ENCODE peak calls at places on chromosome 10, in six cellular contexts. One of them, this sample, is unnamed.
A peak's percentile ranks its signal among the peaks of the same experiment; 100 is the strongest.

GRCh38 chr10:3424102-3424803 is 251.7 kb upstream of the PITRM1 start:
- DNase-seq in WTC11: no peak
- DNase-seq in K562: peak; percentile 9
- DNase-seq in GM12878: no peak
- DNase-seq in HepG2: no peak
- DNase-seq in H1: no peak
- DNase-seq in this sample: peak; percentile 28

GRCh38 chr10:6223981-6224380 is 21.2 kb downstream of the PFKFB3 start:
- DNase-seq in WTC11: no peak
- DNase-seq in K562: no peak
- DNase-seq in GM12878: no peak
- DNase-seq in HepG2: no peak
- DNase-seq in H1: no peak
- DNase-seq in this sample: no peak

GRCh38 chr10:110822708-110823291 is 48.9 kb upstream of the PDCD4 start:
- DNase-seq in WTC11: peak; percentile 59
- DNase-seq in K562: no peak
- DNase-seq in GM12878: no peak
- DNase-seq in HepG2: no peak
- DNase-seq in H1: peak; percentile 59
- DNase-seq in this sample: no peak

GRCh38 chr10:91587710-91588638 is 44.9 kb downstream of the PPP1R3C start:
- DNase-seq in WTC11: no peak
- DNase-seq in K562: peak; percentile 68
- DNase-seq in GM12878: no peak
- DNase-seq in HepG2: no peak
- DNase-seq in H1: no peak
- DNase-seq in this sample: no peak

GRCh38 chr10:122955892-122956291 is 1.9 kb upstream of the C10orf88 start:
- DNase-seq in WTC11: no peak
- DNase-seq in K562: no peak
- DNase-seq in GM12878: no peak
- DNase-seq in HepG2: peak; percentile 5
- DNase-seq in H1: no peak
- DNase-seq in this sample: no peak

GRCh38 chr10:131819241-131820072 is 81.4 kb upstream of the PPP2R2D start:
- DNase-seq in WTC11: peak; percentile 9
- DNase-seq in K562: no peak
- DNase-seq in GM12878: no peak
- DNase-seq in HepG2: no peak
- DNase-seq in H1: peak; percentile 40
- DNase-seq in this sample: no peak

GRCh38 chr10:28429573-28430216 is 103.2 kb upstream of the WAC start:
- DNase-seq in WTC11: no peak
- DNase-seq in K562: peak; percentile 53
- DNase-seq in GM12878: no peak
- DNase-seq in HepG2: peak; percentile 59
- DNase-seq in H1: peak; percentile 33
- DNase-seq in this sample: peak; percentile 8

GRCh38 chr10:43225004-43225786 is 41.7 kb downstream of the RASGEF1A start:
- DNase-seq in WTC11: no peak
- DNase-seq in K562: no peak
- DNase-seq in GM12878: no peak
- DNase-seq in HepG2: no peak
- DNase-seq in H1: no peak
- DNase-seq in this sample: no peak

GRCh38 chr10:131815366-131816156 is 85.2 kb upstream of the PPP2R2D start:
- DNase-seq in WTC11: no peak
- DNase-seq in K562: no peak
- DNase-seq in GM12878: no peak
- DNase-seq in HepG2: no peak
- DNase-seq in H1: peak; percentile 30
- DNase-seq in this sample: no peak

GRCh38 chr10:16995867-16996529 is 133.6 kb downstream of the CUBN start:
- DNase-seq in WTC11: no peak
- DNase-seq in K562: peak; percentile 88
- DNase-seq in GM12878: no peak
- DNase-seq in HepG2: no peak
- DNase-seq in H1: no peak
- DNase-seq in this sample: no peak

GRCh38 chr10:121426307-121426706 is 171.9 kb downstream of the FGFR2 start:
- DNase-seq in WTC11: no peak
- DNase-seq in K562: peak; percentile 23
- DNase-seq in GM12878: no peak
- DNase-seq in HepG2: no peak
- DNase-seq in H1: peak; percentile 46
- DNase-seq in this sample: peak; percentile 52

GRCh38 chr10:1293147-1293546 is 237.0 kb downstream of the WDR37 start:
- DNase-seq in WTC11: no peak
- DNase-seq in K562: no peak
- DNase-seq in GM12878: no peak
- DNase-seq in HepG2: no peak
- DNase-seq in H1: peak; percentile 16
- DNase-seq in this sample: no peak

GRCh38 chr10:87500646-87501048 is 4.0 kb upstream of the MINPP1 start:
- DNase-seq in WTC11: no peak
- DNase-seq in K562: peak; percentile 80
- DNase-seq in GM12878: no peak
- DNase-seq in HepG2: peak; percentile 95
- DNase-seq in H1: no peak
- DNase-seq in this sample: no peak

GRCh38 chr10:45809829-45810228 is 37.5 kb downstream of the AGAP4 start:
- DNase-seq in WTC11: peak; percentile 15
- DNase-seq in K562: peak; percentile 17
- DNase-seq in GM12878: no peak
- DNase-seq in HepG2: no peak
- DNase-seq in H1: no peak
- DNase-seq in this sample: no peak

GRCh38 chr10:118698421-118698820 is 56.3 kb downstream of the CACUL1 start:
- DNase-seq in WTC11: no peak
- DNase-seq in K562: peak; percentile 69
- DNase-seq in GM12878: peak; percentile 80
- DNase-seq in HepG2: peak; percentile 10
- DNase-seq in H1: no peak
- DNase-seq in this sample: peak; percentile 93

GRCh38 chr10:121741246-121741645 is 143.0 kb upstream of the FGFR2 start:
- DNase-seq in WTC11: no peak
- DNase-seq in K562: no peak
- DNase-seq in GM12878: no peak
- DNase-seq in HepG2: no peak
- DNase-seq in H1: no peak
- DNase-seq in this sample: no peak

GRCh38 chr10:34627331-34627730 is 187.8 kb downstream of the PARD3 start:
- DNase-seq in WTC11: no peak
- DNase-seq in K562: no peak
- DNase-seq in GM12878: no peak
- DNase-seq in HepG2: no peak
- DNase-seq in H1: no peak
- DNase-seq in this sample: no peak

GRCh38 chr10:8811201-8811600 is 756.7 kb downstream of the GATA3 start:
- DNase-seq in WTC11: no peak
- DNase-seq in K562: no peak
- DNase-seq in GM12878: no peak
- DNase-seq in HepG2: no peak
- DNase-seq in H1: no peak
- DNase-seq in this sample: no peak

GRCh38 chr10:84226616-84227015 is 1.3 kb upstream of the LRIT2 start:
- DNase-seq in WTC11: no peak
- DNase-seq in K562: no peak
- DNase-seq in GM12878: no peak
- DNase-seq in HepG2: no peak
- DNase-seq in H1: no peak
- DNase-seq in this sample: no peak

GRCh38 chr10:98414932-98415709 is at the start of gene PYROXD2:
- DNase-seq in WTC11: peak; percentile 78
- DNase-seq in K562: peak; percentile 77
- DNase-seq in GM12878: no peak
- DNase-seq in HepG2: peak; percentile 88
- DNase-seq in H1: peak; percentile 81
- DNase-seq in this sample: peak; percentile 81

GRCh38 chr10:31591569-31591968 is 272.6 kb downstream of the ZEB1 start:
- DNase-seq in WTC11: no peak
- DNase-seq in K562: no peak
- DNase-seq in GM12878: no peak
- DNase-seq in HepG2: no peak
- DNase-seq in H1: no peak
- DNase-seq in this sample: no peak

GRCh38 chr10:110076559-110077318 is 69.0 kb downstream of the ADD3 start:
- DNase-seq in WTC11: no peak
- DNase-seq in K562: peak; percentile 61
- DNase-seq in GM12878: peak; percentile 76
- DNase-seq in HepG2: peak; percentile 93
- DNase-seq in H1: no peak
- DNase-seq in this sample: peak; percentile 3

GRCh38 chr10:74177140-74177677 is 26.2 kb downstream of the ADK start:
- DNase-seq in WTC11: no peak
- DNase-seq in K562: peak; percentile 63
- DNase-seq in GM12878: no peak
- DNase-seq in HepG2: peak; percentile 81
- DNase-seq in H1: no peak
- DNase-seq in this sample: no peak

GRCh38 chr10:63319231-63319630 is 146.5 kb downstream of the JMJD1C start:
- DNase-seq in WTC11: no peak
- DNase-seq in K562: no peak
- DNase-seq in GM12878: no peak
- DNase-seq in HepG2: no peak
- DNase-seq in H1: no peak
- DNase-seq in this sample: no peak

GRCh38 chr10:63313066-63313465 is 152.7 kb downstream of the JMJD1C start:
- DNase-seq in WTC11: no peak
- DNase-seq in K562: no peak
- DNase-seq in GM12878: no peak
- DNase-seq in HepG2: no peak
- DNase-seq in H1: no peak
- DNase-seq in this sample: no peak

GRCh38 chr10:63314020-63314419 is 151.8 kb downstream of the JMJD1C start:
- DNase-seq in WTC11: no peak
- DNase-seq in K562: no peak
- DNase-seq in GM12878: no peak
- DNase-seq in HepG2: no peak
- DNase-seq in H1: no peak
- DNase-seq in this sample: no peak

GRCh38 chr10:63320683-63321082 is 145.1 kb downstream of the JMJD1C start:
- DNase-seq in WTC11: no peak
- DNase-seq in K562: no peak
- DNase-seq in GM12878: no peak
- DNase-seq in HepG2: peak; percentile 34
- DNase-seq in H1: no peak
- DNase-seq in this sample: no peak

DNA sequence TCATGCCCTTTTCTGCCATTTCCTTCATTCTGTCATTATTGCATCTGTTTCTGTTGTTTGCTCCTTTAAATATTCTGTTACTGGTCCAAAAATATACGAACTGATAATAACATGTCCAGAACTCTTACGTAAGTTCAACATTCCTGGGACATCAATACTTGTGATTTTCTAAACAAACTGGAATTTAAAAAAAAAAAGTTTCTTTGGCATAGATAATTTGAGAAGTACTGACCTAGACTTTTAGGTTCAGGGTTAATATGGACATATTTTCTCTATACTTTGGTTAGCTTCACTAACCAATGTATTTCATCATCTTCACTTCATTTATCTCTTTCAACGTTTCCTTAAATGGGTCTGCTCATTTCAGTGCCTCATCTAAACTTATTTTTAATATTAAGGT is 147.3 kb downstream of the JMJD1C start:
- DNase-seq in WTC11: no peak
- DNase-seq in K562: no peak
- DNase-seq in GM12878: no peak
- DNase-seq in HepG2: no peak
- DNase-seq in H1: no peak
- DNase-seq in this sample: no peak
- TF ChIP-seq ATF3 in WTC11: no peak
- TF ChIP-seq ATF3 in K562: peak; percentile 51
- TF ChIP-seq ATF3 in GM12878: no peak
- TF ChIP-seq ATF3 in HepG2: no peak
- TF ChIP-seq ATF3 in H1: no peak
- TF ChIP-seq ATF3 in this sample: no peak

GRCh38 chr10:79402951-79403350 is 42.5 kb downstream of the ZCCHC24 start:
- DNase-seq in WTC11: no peak
- DNase-seq in K562: no peak
- DNase-seq in GM12878: no peak
- DNase-seq in HepG2: no peak
- DNase-seq in H1: no peak
- DNase-seq in this sample: no peak
- TF ChIP-seq ATF3 in WTC11: no peak
- TF ChIP-seq ATF3 in K562: no peak
- TF ChIP-seq ATF3 in GM12878: no peak
- TF ChIP-seq ATF3 in HepG2: no peak
- TF ChIP-seq ATF3 in H1: no peak
- TF ChIP-seq ATF3 in this sample: no peak

GRCh38 chr10:21265622-21266021 is 259.9 kb downstream of the SKIDA1 start:
- DNase-seq in WTC11: no peak
- DNase-seq in K562: no peak
- DNase-seq in GM12878: no peak
- DNase-seq in HepG2: peak; percentile 28
- DNase-seq in H1: no peak
- DNase-seq in this sample: no peak
- TF ChIP-seq ATF3 in WTC11: no peak
- TF ChIP-seq ATF3 in K562: no peak
- TF ChIP-seq ATF3 in GM12878: no peak
- TF ChIP-seq ATF3 in HepG2: no peak
- TF ChIP-seq ATF3 in H1: no peak
- TF ChIP-seq ATF3 in this sample: no peak

GRCh38 chr10:95364342-95364741 is 73.5 kb upstream of the PDLIM1 start:
- DNase-seq in WTC11: no peak
- DNase-seq in K562: no peak
- DNase-seq in GM12878: no peak
- DNase-seq in HepG2: no peak
- DNase-seq in H1: no peak
- DNase-seq in this sample: no peak

GRCh38 chr10:95359466-95359865 is 68.7 kb upstream of the PDLIM1 start:
- DNase-seq in WTC11: no peak
- DNase-seq in K562: no peak
- DNase-seq in GM12878: no peak
- DNase-seq in HepG2: no peak
- DNase-seq in H1: no peak
- DNase-seq in this sample: no peak

GRCh38 chr10:95360122-95360715 is 69.4 kb upstream of the PDLIM1 start:
- DNase-seq in WTC11: no peak
- DNase-seq in K562: peak; percentile 47
- DNase-seq in GM12878: no peak
- DNase-seq in HepG2: no peak
- DNase-seq in H1: no peak
- DNase-seq in this sample: no peak

DNA sequence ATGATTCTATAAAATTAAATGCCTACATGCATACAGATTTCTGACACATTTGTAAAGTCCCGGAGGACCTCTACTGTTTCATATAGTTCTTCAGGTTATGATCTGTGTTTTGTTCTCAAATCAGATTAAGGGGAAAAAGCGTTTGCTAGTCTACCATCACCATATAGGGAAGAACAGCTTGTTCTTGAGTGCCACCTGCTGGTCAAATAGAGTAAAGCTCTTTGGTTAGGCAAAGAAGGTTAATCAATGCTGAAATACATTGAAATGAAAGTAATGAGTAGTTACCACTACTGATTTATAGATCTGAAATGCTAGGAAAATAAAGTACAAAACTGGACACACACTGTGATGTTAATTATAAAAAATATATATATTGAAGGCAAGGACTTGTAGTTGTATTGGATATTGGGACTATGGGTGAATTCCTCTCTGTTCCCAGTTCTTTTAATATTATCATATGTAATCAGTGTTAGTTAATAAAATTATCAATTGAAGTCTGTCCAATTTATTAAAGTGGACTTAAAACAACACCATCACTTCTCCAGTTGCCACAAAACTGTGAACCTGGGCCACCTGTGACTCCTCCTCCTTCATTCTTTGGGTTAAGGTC is 72.6 kb upstream of the PDLIM1 start:
- DNase-seq in WTC11: no peak
- DNase-seq in K562: peak; percentile 74
- DNase-seq in GM12878: peak; percentile 50
- DNase-seq in HepG2: peak; percentile 71
- DNase-seq in H1: no peak
- DNase-seq in this sample: peak; percentile 61
- TF ChIP-seq ATF3 in WTC11: no peak
- TF ChIP-seq ATF3 in K562: no peak
- TF ChIP-seq ATF3 in GM12878: no peak
- TF ChIP-seq ATF3 in HepG2: no peak
- TF ChIP-seq ATF3 in H1: no peak
- TF ChIP-seq ATF3 in this sample: no peak

This sample was measured in HCT116.